ENCODE peak calls at places on chromosomes 16 and 17, in four cellular contexts. K is mucosa of descending colon, G is iris pigment epithelial cell, N is choroid plexus epithelial cell. H is an unnamed sample.

GRCh38 chr17:1762233-1762905 is 509 bp downstream of the SERPINF1 start:
- DNase-seq in K (no peak), G (peak; percentile 53), N (peak; percentile 53), H (no peak)

GRCh38 chr17:58621174-58621573 is 70.7 kb downstream of the TEX14 start:
- DNase-seq in K (no peak), G (no peak), N (no peak), H (no peak)

GRCh38 chr17:43372273-43372911 is 26.4 kb upstream of the ARL4D start:
- DNase-seq in K (no peak), G (no peak), N (no peak), H (peak; percentile 54)

GRCh38 chr16:88928405-88929375 is 48.3 kb downstream of the CBFA2T3 start:
- DNase-seq in K (peak; percentile 49), G (no peak), N (no peak), H (no peak)

GRCh38 chr17:50533720-50534148 is 1.2 kb downstream of the EPN3 start:
- DNase-seq in K (peak; percentile 83), G (peak; percentile 28), N (peak; percentile 51), H (no peak)

GRCh38 chr17:4722678-4723240 is 8.5 kb upstream of the MED11 start:
- DNase-seq in K (no peak), G (no peak), N (no peak), H (no peak)

GRCh38 chr17:58059141-58059540 is 24.1 kb upstream of the DYNLL2 start:
- DNase-seq in K (no peak), G (no peak), N (no peak), H (no peak)

GRCh38 chr16:77443834-77444460 is 9.1 kb upstream of the ADAMTS18 start:
- DNase-seq in K (no peak), G (no peak), N (no peak), H (no peak)

GRCh38 chr16:6643083-6643686 is 689.5 kb upstream of the RBFOX1 start:
- DNase-seq in K (no peak), G (peak; percentile 57), N (peak; percentile 73), H (no peak)

GRCh38 chr16:83675136-83675535 is 132.6 kb upstream of the HSBP1 start:
- DNase-seq in K (no peak), G (peak; percentile 21), N (peak; percentile 8), H (no peak)

GRCh38 chr17:46192484-46193245 is 564 bp downstream of the KANSL1 start:
- DNase-seq in K (peak; percentile 79), G (peak; percentile 58), N (peak; percentile 73), H (no peak)

GRCh38 chr16:74226361-74226979 is 70.1 kb upstream of the PSMD7 start:
- DNase-seq in K (no peak), G (peak; percentile 31), N (peak; percentile 40), H (no peak)

GRCh38 chr17:37512442-37513070 is 22.9 kb downstream of the DUSP14 start:
- DNase-seq in K (no peak), G (no peak), N (no peak), H (no peak)

GRCh38 chr17:79606487-79606886 is 4.4 kb downstream of the RBFOX3 start:
- DNase-seq in K (no peak), G (no peak), N (no peak), H (no peak)

GRCh38 chr17:1422907-1423306 is 22.9 kb upstream of the YWHAE start:
- DNase-seq in K (no peak), G (peak; percentile 97), N (peak; percentile 95), H (no peak)

GRCh38 chr16:75083826-75084225 is 32.8 kb downstream of the LDHD start:
- DNase-seq in K (no peak), G (no peak), N (no peak), H (no peak)

GRCh38 chr16:10729649-10730048 is 14.0 kb upstream of the NUBP1 start:
- DNase-seq in K (peak; percentile 48), G (peak; percentile 26), N (peak; percentile 11), H (no peak)

GRCh38 chr17:79818026-79818758 is 21.0 kb downstream of the CBX4 start:
- DNase-seq in K (no peak), G (no peak), N (no peak), H (no peak)

GRCh38 chr17:33520404-33521032 is 227.4 kb upstream of the ASIC2 start:
- DNase-seq in K (peak; percentile 62), G (peak; percentile 1), N (peak; percentile 31), H (peak; percentile 20)

GRCh38 chr17:78415821-78416301 is 37.4 kb downstream of the PGS1 start:
- DNase-seq in K (no peak), G (no peak), N (no peak), H (no peak)